ENCODE peak calls at places on chromosomes 13 and 19, in eight cellular contexts. M, V, Q, E, U, D, R and I are unnamed samples.

GRCh38 chr13:41565221-41565620 is 107.9 kb downstream of the RGCC start:
- DNase-seq in M (peak; percentile 97), V (no peak), Q (no peak), E (peak; percentile 61), U (no peak), D (no peak), R (no peak), I (no peak)

GRCh38 chr13:106610511-106610910 is 42.6 kb upstream of the ARGLU1 start:
- DNase-seq in M (peak; percentile 82), V (no peak), Q (no peak), E (no peak), U (no peak), D (no peak), R (no peak), I (no peak)

GRCh38 chr19:47094557-47095517 is 18.7 kb downstream of the ZC3H4 start:
- DNase-seq in M (no peak), V (no peak), Q (no peak), E (no peak), U (peak; percentile 48), D (no peak), R (no peak), I (no peak)

GRCh38 chr13:40993119-40993518 is 26.0 kb downstream of the ELF1 start:
- DNase-seq in M (no peak), V (no peak), Q (no peak), E (no peak), U (no peak), D (no peak), R (no peak), I (no peak)

GRCh38 chr19:4910594-4911273 is 1.4 kb downstream of the UHRF1 start:
- DNase-seq in M (peak; percentile 64), V (no peak), Q (no peak), E (peak; percentile 40), U (no peak), D (no peak), R (no peak), I (peak; percentile 21)

GRCh38 chr19:48881741-48882657 is 9.8 kb downstream of the PPP1R15A start:
- DNase-seq in M (no peak), V (no peak), Q (no peak), E (no peak), U (no peak), D (no peak), R (no peak), I (no peak)

GRCh38 chr19:5142725-5143097 is 173.8 kb downstream of the KDM4B start:
- DNase-seq in M (no peak), V (no peak), Q (peak; percentile 31), E (no peak), U (no peak), D (no peak), R (no peak), I (no peak)

GRCh38 chr13:25249001-25249543 is 38.2 kb downstream of the MTMR6 start:
- DNase-seq in M (peak; percentile 43), V (no peak), Q (no peak), E (no peak), U (no peak), D (no peak), R (no peak), I (no peak)

GRCh38 chr19:19234220-19234816 is 22.6 kb downstream of the NCAN start:
- DNase-seq in M (no peak), V (no peak), Q (no peak), E (no peak), U (no peak), D (no peak), R (no peak), I (no peak)

GRCh38 chr19:33325920-33326319 is 23.6 kb upstream of the CEBPA start:
- DNase-seq in M (no peak), V (no peak), Q (peak; percentile 71), E (no peak), U (no peak), D (no peak), R (no peak), I (peak; percentile 53)

GRCh38 chr19:22608441-22608840 is 25.7 kb upstream of the ZNF492 start:
- DNase-seq in M (no peak), V (peak; percentile 90), Q (no peak), E (no peak), U (no peak), D (peak; percentile 6), R (peak; percentile 38), I (no peak)

GRCh38 chr13:109869312-109870237 is 83.2 kb upstream of the IRS2 start:
- DNase-seq in M (peak; percentile 44), V (peak; percentile 85), Q (peak; percentile 74), E (peak; percentile 7), U (peak; percentile 75), D (peak; percentile 90), R (peak; percentile 85), I (peak; percentile 42)

GRCh38 chr13:25753976-25754375 is 297.8 kb downstream of the SHISA2 start:
- DNase-seq in M (no peak), V (no peak), Q (no peak), E (no peak), U (no peak), D (no peak), R (no peak), I (no peak)

GRCh38 chr19:35033067-35034004 is 3.1 kb downstream of the SCN1B start:
- DNase-seq in M (no peak), V (no peak), Q (no peak), E (no peak), U (no peak), D (no peak), R (no peak), I (no peak)

GRCh38 chr19:49216076-49216475 is 58.5 kb downstream of the TRPM4 start:
- DNase-seq in M (peak; percentile 57), V (no peak), Q (no peak), E (no peak), U (no peak), D (no peak), R (no peak), I (no peak)

GRCh38 chr13:85148009-85148408 is 651.2 kb downstream of the SLITRK6 start:
- DNase-seq in M (no peak), V (no peak), Q (no peak), E (peak; percentile 2), U (no peak), D (no peak), R (no peak), I (no peak)

GRCh38 chr13:27619711-27620376 is 485 bp downstream of the LNX2 start:
- DNase-seq in M (peak; percentile 21), V (no peak), Q (peak; percentile 65), E (peak; percentile 56), U (no peak), D (peak; percentile 38), R (peak; percentile 83), I (peak; percentile 15)

GRCh38 chr19:42422092-42422575 is 5.1 kb downstream of the LIPE start:
- DNase-seq in M (no peak), V (no peak), Q (no peak), E (no peak), U (no peak), D (no peak), R (no peak), I (no peak)

GRCh38 chr13:60328073-60328472 is 68.9 kb upstream of the TDRD3 start:
- DNase-seq in M (no peak), V (no peak), Q (no peak), E (no peak), U (no peak), D (no peak), R (no peak), I (no peak)

GRCh38 chr13:64540468-64540867 is 2689.7 kb downstream of the PCDH9 start:
- DNase-seq in M (peak; percentile 11), V (no peak), Q (no peak), E (no peak), U (no peak), D (no peak), R (no peak), I (no peak)
- H3K27ac ChIP-seq in M (no peak overlapping the region), V (no peak overlapping the region), Q (no peak overlapping the region), E (no peak overlapping the region), U (no peak overlapping the region), D (no peak overlapping the region), R (no peak overlapping the region), I (no peak overlapping the region)

DNA sequence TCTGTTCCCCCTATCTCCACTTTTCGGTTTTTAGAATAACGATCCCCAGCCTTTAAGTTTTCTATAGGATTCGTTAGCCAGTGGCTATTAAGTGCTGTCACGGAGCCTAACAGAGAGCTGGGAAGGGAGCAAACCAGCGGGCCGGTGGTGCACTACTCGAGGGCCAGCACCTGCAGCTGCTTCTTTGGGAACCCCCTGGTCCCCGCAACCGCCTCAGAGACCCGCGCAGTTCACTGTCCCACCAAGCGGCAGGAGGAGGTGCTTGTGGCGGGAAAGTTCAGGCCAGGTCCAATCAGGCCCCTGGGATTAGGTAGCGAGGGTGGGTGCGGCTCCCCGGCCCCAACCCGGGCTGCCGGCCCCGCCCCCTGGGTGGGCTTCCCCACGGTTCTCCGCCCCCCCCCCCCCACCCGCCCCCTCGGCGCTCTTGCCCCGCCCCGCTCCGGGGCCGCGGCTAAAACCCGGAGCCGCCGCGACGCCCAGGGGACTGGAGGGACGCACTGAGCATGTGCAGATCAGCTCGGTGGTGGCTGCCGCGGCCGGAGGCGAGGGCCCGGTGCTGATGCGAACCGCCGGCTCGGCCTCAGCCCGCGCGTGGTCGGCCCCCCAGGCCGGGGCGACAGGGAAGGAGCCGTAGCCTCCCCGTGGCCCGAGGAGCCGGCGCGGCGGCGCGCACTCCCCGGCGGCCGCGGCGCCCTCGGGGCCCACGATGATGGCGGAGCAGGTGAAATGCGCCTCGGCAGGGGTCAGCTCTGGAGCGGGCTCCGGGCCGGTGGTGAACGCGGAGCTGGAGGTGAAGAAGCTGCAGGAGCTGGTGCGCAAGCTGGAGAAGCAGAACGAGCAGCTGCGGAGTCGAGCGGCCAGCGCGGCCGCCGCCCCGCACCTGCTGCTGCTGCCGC is at the start of gene SLAIN1:
- DNase-seq in M (peak; percentile 5), V (no peak), Q (peak; percentile 87), E (peak; percentile 61), U (peak; percentile 86), D (peak; percentile 91), R (peak; percentile 83), I (peak; percentile 41)
- TF ChIP-seq POLR2A in M (no peak), V (no peak), Q (peak; percentile 21), E (no peak), U (no peak), D (no peak), R (no peak), I (no peak)

GRCh38 chr19:53977429-53977990 is 13.9 kb upstream of the CACNG6 start:
- DNase-seq in M (peak; percentile 78), V (no peak), Q (no peak), E (peak; percentile 90), U (peak; percentile 69), D (peak; percentile 94), R (no peak), I (peak; percentile 87)
- TF ChIP-seq CTCF in M (no peak), V (no peak), Q (no peak), E (no peak), U (no peak), D (no peak), R (no peak), I (no peak)

DNA sequence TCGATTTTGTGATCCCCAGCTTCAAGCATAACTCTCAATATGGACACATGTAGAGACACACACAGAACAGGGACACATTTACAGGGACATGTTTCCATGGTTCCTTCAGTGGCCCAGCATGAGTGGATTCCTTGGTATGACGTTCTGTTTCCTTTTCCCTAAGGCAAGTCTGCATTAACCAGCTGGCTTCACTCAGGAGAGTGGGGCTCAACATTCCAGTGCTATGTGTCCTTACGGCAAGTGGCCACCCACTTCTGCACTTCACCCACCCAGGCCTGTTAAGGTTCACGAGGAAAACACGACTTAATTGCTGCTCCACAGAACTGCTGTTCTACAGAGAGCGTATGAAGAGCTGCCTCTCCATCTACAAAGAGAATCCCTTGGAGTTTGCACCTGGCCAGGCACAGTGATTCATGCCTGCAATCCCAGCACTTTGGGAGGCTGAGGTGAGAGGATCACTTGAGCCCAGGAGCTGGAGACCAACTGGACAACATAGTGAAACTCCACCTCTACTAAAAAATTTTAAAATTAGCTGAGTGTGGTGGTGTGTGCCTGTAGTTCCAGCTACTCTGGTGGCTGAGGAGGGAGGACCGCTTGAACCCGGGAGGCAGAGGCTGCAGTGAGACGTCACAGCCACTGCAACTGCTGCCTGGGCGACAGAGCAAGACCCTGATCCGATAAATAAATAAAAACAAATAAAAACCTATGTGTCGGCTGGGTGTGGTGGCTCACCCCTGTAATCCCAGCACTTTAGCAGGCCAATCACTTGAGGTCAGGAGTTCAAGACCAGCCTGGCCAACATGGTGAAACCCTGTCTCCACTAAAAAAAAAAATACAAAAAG is 32.5 kb downstream of the BRD4 start:
- DNase-seq in M (peak; percentile 89), V (no peak), Q (no peak), E (no peak), U (no peak), D (no peak), R (no peak), I (no peak)
- H3K27ac ChIP-seq in M (peak overlapping the region; percentile 56), V (no peak overlapping the region), Q (no peak overlapping the region), E (no peak overlapping the region), U (no peak overlapping the region), D (no peak overlapping the region), R (no peak overlapping the region), I (no peak overlapping the region)